ENCODE peak calls at places on chromosomes 4 and X, in five cellular contexts. O is dorsolateral prefrontal cortex; P is adrenal gland; D is stimulated activated CD8-positive, alpha-beta memory T cell treated with anti-CD3 and anti-CD28 coated beads, Interleukin-2, amount 100 ng/mL, for 1 hour; M is HuH-7.5. Q is an unnamed sample.

GRCh38 chrX:38804481-38805293 is 3.4 kb downstream of the MID1IP1 start:
- DNase-seq in M (no peak), D (no peak), P (peak), O (no peak), Q (peak)

GRCh38 chrX:16076834-16077233 is 46.5 kb upstream of the GRPR start:
- DNase-seq in M (no peak), O (no peak), P (no peak), D (no peak), Q (no peak)

GRCh38 chrX:9816094-9816700 is 30.0 kb downstream of the SHROOM2 start:
- DNase-seq in M (no peak), O (no peak), P (no peak), D (no peak), Q (no peak)

GRCh38 chrX:13816899-13817298 is at the start of gene GPM6B:
- DNase-seq in P (no peak), D (no peak), O (peak), M (no peak), Q (no peak)

GRCh38 chr4:112979881-112980421 is 69.5 kb upstream of the ANK2 start:
- DNase-seq in D (no peak), M (no peak), P (no peak), O (no peak), Q (no peak)

GRCh38 chrX:9578083-9578779 is 113.4 kb downstream of the TBL1X start:
- DNase-seq in P (no peak), M (no peak), O (peak), D (no peak), Q (no peak)

GRCh38 chr4:107366016-107366415 is 329.9 kb upstream of the DKK2 start:
- DNase-seq in M (no peak), P (no peak), D (no peak), O (no peak), Q (no peak)

GRCh38 chrX:153648358-153649177 is 1.6 kb downstream of the DUSP9 start:
- DNase-seq in D (no peak), O (no peak), P (no peak), M (no peak), Q (peak)

GRCh38 chrX:148043456-148043855 is 62.3 kb downstream of the FMR1NB start:
- DNase-seq in P (no peak), D (no peak), O (no peak), M (no peak), Q (no peak)

GRCh38 chr4:78022517-78022916 is 34.6 kb upstream of the FRAS1 start:
- DNase-seq in P (no peak), M (no peak), D (no peak), O (no peak), Q (no peak)

GRCh38 chr4:54322817-54323417 is 93.8 kb downstream of the PDGFRA start:
- DNase-seq in D (no peak), P (peak), M (peak), O (peak), Q (peak)

GRCh38 chrX:42123369-42123768 is 200.0 kb upstream of the CASK start:
- DNase-seq in O (no peak), M (no peak), P (no peak), D (no peak), Q (no peak)

GRCh38 chr4:176319237-176319703 is 496 bp upstream of the SPCS3 start:
- DNase-seq in P (no peak), M (peak), D (no peak), O (no peak), Q (no peak)

GRCh38 chr4:34323549-34324325 is 1920.6 kb downstream of the ARAP2 start:
- DNase-seq in P (no peak), M (no peak), O (no peak), D (no peak), Q (no peak)

GRCh38 chr4:101232074-101232776 is 115.1 kb downstream of the PPP3CA start:
- DNase-seq in D (no peak), P (peak), M (no peak), O (no peak), Q (no peak)

GRCh38 chr4:17762705-17763104 is 18.7 kb downstream of the FAM184B start:
- DNase-seq in O (no peak), M (no peak), P (no peak), D (no peak), Q (no peak)

GRCh38 chrX:51459125-51459524 is 37.3 kb downstream of the NUDT11 start:
- DNase-seq in P (no peak), O (no peak), D (no peak), M (no peak), Q (peak)

GRCh38 chrX:55715847-55716246 is 1.7 kb upstream of the RRAGB start:
- DNase-seq in M (no peak), D (no peak), P (no peak), O (no peak), Q (no peak)

GRCh38 chrX:3451566-3451965 is 105.1 kb upstream of the MXRA5 start:
- DNase-seq in M (no peak), P (no peak), O (no peak), D (no peak), Q (no peak)

GRCh38 chr4:108454227-108454626 is 166.1 kb upstream of the RPL34 start:
- DNase-seq in D (no peak), O (no peak), M (no peak), P (no peak), Q (no peak)